ENCODE peak calls at places on chromosomes 3 and 15, in six cellular contexts. D is DMS53, V is NCI-H460, G is A172, Z is head of caudate nucleus, J is H4. M is an unnamed sample.

GRCh38 chr3:73101916-73102315 is 40.5 kb downstream of the EBLN2 start:
- DNase-seq in J (no peak), Z (no peak), G (no peak), V (no peak), D (no peak), M (no peak)

GRCh38 chr3:152331018-152331541 is 62.4 kb downstream of the MBNL1 start:
- DNase-seq in V (peak; percentile 45), D (no peak), G (peak; percentile 87), J (peak; percentile 81), Z (no peak), M (no peak)

GRCh38 chr3:39067286-39067685 is 15.5 kb downstream of the WDR48 start:
- DNase-seq in V (no peak), G (no peak), Z (no peak), J (no peak), D (no peak), M (no peak)

GRCh38 chr15:24761704-24762302 is 86.2 kb downstream of the NPAP1 start:
- DNase-seq in Z (no peak), G (no peak), D (peak; percentile 31), J (peak; percentile 3), V (no peak), M (peak; percentile 32)

GRCh38 chr15:62922514-62922913 is 120.0 kb upstream of the TPM1 start:
- DNase-seq in J (no peak), D (no peak), G (no peak), Z (no peak), V (no peak), M (no peak)

GRCh38 chr3:22585504-22585903 is 617.6 kb upstream of the UBE2E2 start:
- DNase-seq in Z (no peak), G (peak; percentile 19), V (no peak), J (no peak), D (no peak), M (no peak)

GRCh38 chr3:46882377-46883015 is 5.0 kb downstream of the PTH1R start:
- DNase-seq in D (peak; percentile 17), G (no peak), Z (no peak), J (no peak), V (no peak), M (no peak)

GRCh38 chr15:69887553-69887952 is 210.2 kb downstream of the TLE3 start:
- DNase-seq in J (no peak), D (no peak), V (no peak), Z (no peak), G (no peak), M (no peak)

GRCh38 chr15:88484781-88485246 is 17.3 kb downstream of the MRPS11 start:
- DNase-seq in G (no peak), Z (no peak), J (no peak), V (no peak), D (no peak), M (no peak)

GRCh38 chr15:96276438-96277210 is 53.9 kb upstream of the NR2F2 start:
- DNase-seq in D (no peak), Z (no peak), V (no peak), J (no peak), G (peak; percentile 57), M (no peak)

GRCh38 chr15:70480196-70480856 is 283.0 kb downstream of the UACA start:
- DNase-seq in Z (no peak), V (no peak), G (no peak), D (no peak), J (no peak), M (no peak)

GRCh38 chr3:184156522-184156955 is 1.4 kb downstream of the DVL3 start:
- DNase-seq in V (no peak), J (no peak), D (no peak), Z (peak; percentile 39), G (peak; percentile 27), M (peak; percentile 38)

GRCh38 chr15:73955851-73956250 is 29.6 kb downstream of the LOXL1 start:
- DNase-seq in G (peak; percentile 28), V (no peak), Z (no peak), J (no peak), D (no peak), M (no peak)

GRCh38 chr3:112569265-112569664 is 7.4 kb downstream of the SLC35A5 start:
- DNase-seq in D (no peak), V (no peak), Z (no peak), G (no peak), J (no peak), M (no peak)

GRCh38 chr3:100954990-100955389 is 38.2 kb downstream of the ABI3BP start:
- DNase-seq in G (peak; percentile 53), J (no peak), D (no peak), Z (no peak), V (no peak), M (no peak)

GRCh38 chr3:149662240-149662887 is 4.5 kb upstream of the WWTR1 start:
- DNase-seq in V (no peak), D (peak; percentile 4), Z (no peak), G (no peak), J (no peak), M (no peak)

GRCh38 chr3:129162729-129163579 is 2.1 kb upstream of the ISY1 start:
- DNase-seq in J (no peak), D (peak; percentile 45), G (no peak), Z (no peak), V (no peak), M (no peak)

M was measured in SK-MEL-5.